ENCODE peak calls at places on chromosomes 11 and 22, in seven cellular contexts. C is IMR-90; J is islet precursor cell; Q is NCI-H226; B is stimulated activated CD4-positive, alpha-beta T cell treated with anti-CD3 and anti-CD28 coated beads, Interleukin-2, amount 100 ng/mL, for 48 hours; A is stimulated activated CD8-positive, alpha-beta memory T cell treated with anti-CD3 and anti-CD28 coated beads, Interleukin-15, amount 100 ng/mL, for 48 hours; P is T-helper 9 cell. L is an unnamed sample.

GRCh38 chr22:37735054-37735453 is 38.2 kb downstream of the TRIOBP start:
- DNase-seq in P (no peak), A (no peak), Q (no peak), J (peak; percentile 86), C (no peak), B (no peak), L (no peak)

GRCh38 chr11:125787827-125788226 is at the start of gene PATE3:
- DNase-seq in J (no peak), B (no peak), P (no peak), Q (no peak), C (no peak), A (no peak), L (no peak)

GRCh38 chr11:94449029-94449428 is 44.6 kb downstream of the MRE11 start:
- DNase-seq in Q (no peak), P (no peak), J (no peak), A (no peak), B (no peak), C (no peak), L (no peak)

GRCh38 chr11:119885067-119885466 is 156.1 kb upstream of the NECTIN1 start:
- DNase-seq in B (no peak), C (no peak), J (no peak), P (no peak), A (no peak), Q (no peak), L (no peak)

GRCh38 chr22:43230983-43231723 is 44.2 kb upstream of the TTLL12 start:
- DNase-seq in J (peak; percentile 89), C (peak; percentile 28), Q (peak; percentile 51), B (peak; percentile 64), A (peak; percentile 36), P (peak; percentile 62), L (peak; percentile 33)

GRCh38 chr11:68546555-68546954 is 86.0 kb downstream of the PPP6R3 start:
- DNase-seq in A (no peak), B (no peak), C (peak; percentile 47), Q (no peak), P (no peak), J (no peak), L (no peak)

GRCh38 chr11:120985718-120986569 is 38.0 kb upstream of the TBCEL start:
- DNase-seq in A (peak; percentile 10), Q (peak; percentile 50), C (peak; percentile 29), B (peak; percentile 15), P (no peak), J (peak; percentile 93), L (no peak)

GRCh38 chr11:10592331-10592730 is 23.9 kb upstream of the LYVE1 start:
- DNase-seq in Q (peak; percentile 79), A (no peak), J (no peak), B (no peak), P (no peak), C (peak; percentile 96), L (no peak)

GRCh38 chr11:121494355-121495099 is 41.8 kb upstream of the SORL1-AS1 start:
- DNase-seq in C (no peak), B (peak; percentile 28), P (no peak), Q (no peak), A (peak; percentile 41), J (no peak), L (no peak)

GRCh38 chr11:10302294-10302743 is 2.6 kb upstream of the ADM start:
- DNase-seq in B (no peak), A (no peak), J (no peak), Q (no peak), C (no peak), P (no peak), L (no peak)

GRCh38 chr11:61542024-61542461 is 33.5 kb downstream of the LRRC10B start:
- DNase-seq in C (no peak), A (no peak), Q (no peak), P (no peak), J (no peak), B (no peak), L (no peak)

GRCh38 chr11:96960926-96961325 is 571.1 kb downstream of the JRKL start:
- DNase-seq in B (no peak), P (no peak), Q (no peak), C (no peak), A (no peak), J (no peak), L (no peak)

GRCh38 chr11:119193626-119194025 is 8.4 kb downstream of the NHERF4 start:
- DNase-seq in C (no peak), B (no peak), Q (no peak), P (no peak), J (no peak), A (no peak), L (no peak)

GRCh38 chr11:2377511-2378443 is 667 bp downstream of the CD81 start:
- DNase-seq in C (peak; percentile 33), J (no peak), B (peak; percentile 36), A (no peak), Q (no peak), P (peak; percentile 61), L (no peak)

GRCh38 chr22:45638197-45638596 is 33.4 kb upstream of the ATXN10 start:
- DNase-seq in A (no peak), C (no peak), B (no peak), J (no peak), Q (no peak), P (no peak), L (no peak)

GRCh38 chr22:44587004-44587793 is 89.2 kb upstream of the RTL6 start:
- DNase-seq in B (no peak), J (no peak), C (peak; percentile 11), A (no peak), Q (no peak), P (no peak), L (no peak)